ENCODE peak calls at places on chromosomes 1 and 21, in nine cellular contexts. One of them, this sample, is unnamed. For H3K36me3, the result is how much of the 10 kb centered on the place peaks cover.

GRCh38 chr1:91278754-91279153 is 125.9 kb downstream of the HFM1 start:
- DNase-seq in GM06990: no peak
- DNase-seq in right atrium auricular region: no peak
- DNase-seq in heart right ventricle: no peak
- DNase-seq in ovary: no peak
- DNase-seq in body of pancreas: no peak
- DNase-seq in fibroblast of lung: peak
- DNase-seq in pancreas: no peak
- DNase-seq in HCT116: peak
- DNase-seq in this sample: no peak

GRCh38 chr1:173255214-173255813 is 48.2 kb upstream of the TNFSF4 start:
- DNase-seq in HCT116: peak
- DNase-seq in GM06990: peak
- DNase-seq in ovary: no peak
- DNase-seq in right atrium auricular region: no peak
- DNase-seq in body of pancreas: no peak
- DNase-seq in pancreas: no peak
- DNase-seq in heart right ventricle: peak
- DNase-seq in fibroblast of lung: peak
- DNase-seq in this sample: no peak

GRCh38 chr1:59645893-59646292 is 168.9 kb upstream of the HOOK1 start:
- DNase-seq in GM06990: no peak
- DNase-seq in HCT116: no peak
- DNase-seq in heart right ventricle: no peak
- DNase-seq in ovary: no peak
- DNase-seq in fibroblast of lung: peak
- DNase-seq in body of pancreas: no peak
- DNase-seq in pancreas: no peak
- DNase-seq in right atrium auricular region: no peak
- DNase-seq in this sample: no peak

GRCh38 chr1:12745126-12745991 is 641 bp upstream of the CFAP107 start:
- DNase-seq in ovary: no peak
- DNase-seq in heart right ventricle: no peak
- DNase-seq in body of pancreas: no peak
- DNase-seq in fibroblast of lung: no peak
- DNase-seq in HCT116: no peak
- DNase-seq in right atrium auricular region: no peak
- DNase-seq in GM06990: no peak
- DNase-seq in pancreas: no peak
- DNase-seq in this sample: no peak

GRCh38 chr1:111101854-111102642 is 37.8 kb downstream of the DRAM2 start:
- DNase-seq in ovary: no peak
- DNase-seq in body of pancreas: no peak
- DNase-seq in heart right ventricle: no peak
- DNase-seq in fibroblast of lung: no peak
- DNase-seq in pancreas: no peak
- DNase-seq in HCT116: no peak
- DNase-seq in right atrium auricular region: no peak
- DNase-seq in GM06990: no peak
- DNase-seq in this sample: peak

GRCh38 chr1:112363636-112364035 is 32.4 kb upstream of the CTTNBP2NL start:
- DNase-seq in HCT116: no peak
- DNase-seq in pancreas: no peak
- DNase-seq in GM06990: no peak
- DNase-seq in heart right ventricle: no peak
- DNase-seq in fibroblast of lung: no peak
- DNase-seq in body of pancreas: no peak
- DNase-seq in right atrium auricular region: no peak
- DNase-seq in ovary: no peak
- DNase-seq in this sample: no peak

GRCh38 chr1:3541930-3542329 is 69.4 kb downstream of the MEGF6 start:
- DNase-seq in GM06990: no peak
- DNase-seq in HCT116: no peak
- DNase-seq in heart right ventricle: no peak
- DNase-seq in right atrium auricular region: peak
- DNase-seq in ovary: peak
- DNase-seq in pancreas: no peak
- DNase-seq in fibroblast of lung: no peak
- DNase-seq in body of pancreas: no peak
- DNase-seq in this sample: no peak

GRCh38 chr1:197632000-197632399 is 143.3 kb downstream of the DENND1B start:
- DNase-seq in ovary: no peak
- DNase-seq in right atrium auricular region: no peak
- DNase-seq in pancreas: no peak
- DNase-seq in GM06990: no peak
- DNase-seq in fibroblast of lung: no peak
- DNase-seq in heart right ventricle: no peak
- DNase-seq in HCT116: no peak
- DNase-seq in body of pancreas: no peak
- DNase-seq in this sample: no peak

GRCh38 chr1:66271216-66271903 is 262.6 kb upstream of the SGIP1 start:
- DNase-seq in pancreas: peak
- DNase-seq in body of pancreas: peak
- DNase-seq in ovary: peak
- DNase-seq in heart right ventricle: peak
- DNase-seq in fibroblast of lung: peak
- DNase-seq in right atrium auricular region: peak
- DNase-seq in GM06990: no peak
- DNase-seq in HCT116: peak
- DNase-seq in this sample: no peak

GRCh38 chr1:31418626-31419025 is 5.6 kb downstream of the SERINC2 start:
- DNase-seq in right atrium auricular region: no peak
- DNase-seq in fibroblast of lung: no peak
- DNase-seq in ovary: no peak
- DNase-seq in GM06990: no peak
- DNase-seq in body of pancreas: no peak
- DNase-seq in HCT116: no peak
- DNase-seq in heart right ventricle: no peak
- DNase-seq in pancreas: no peak
- DNase-seq in this sample: no peak

GRCh38 chr21:44759628-44760285 is 41.9 kb downstream of the UBE2G2 start:
- DNase-seq in body of pancreas: no peak
- DNase-seq in HCT116: no peak
- DNase-seq in pancreas: no peak
- DNase-seq in ovary: no peak
- DNase-seq in right atrium auricular region: no peak
- DNase-seq in heart right ventricle: no peak
- DNase-seq in GM06990: no peak
- DNase-seq in fibroblast of lung: no peak
- DNase-seq in this sample: no peak

GRCh38 chr1:232328496-232329102 is 301.3 kb downstream of the SIPA1L2 start:
- DNase-seq in ovary: no peak
- DNase-seq in GM06990: no peak
- DNase-seq in body of pancreas: no peak
- DNase-seq in right atrium auricular region: no peak
- DNase-seq in HCT116: no peak
- DNase-seq in fibroblast of lung: peak
- DNase-seq in heart right ventricle: peak
- DNase-seq in pancreas: no peak
- DNase-seq in this sample: no peak

DNA sequence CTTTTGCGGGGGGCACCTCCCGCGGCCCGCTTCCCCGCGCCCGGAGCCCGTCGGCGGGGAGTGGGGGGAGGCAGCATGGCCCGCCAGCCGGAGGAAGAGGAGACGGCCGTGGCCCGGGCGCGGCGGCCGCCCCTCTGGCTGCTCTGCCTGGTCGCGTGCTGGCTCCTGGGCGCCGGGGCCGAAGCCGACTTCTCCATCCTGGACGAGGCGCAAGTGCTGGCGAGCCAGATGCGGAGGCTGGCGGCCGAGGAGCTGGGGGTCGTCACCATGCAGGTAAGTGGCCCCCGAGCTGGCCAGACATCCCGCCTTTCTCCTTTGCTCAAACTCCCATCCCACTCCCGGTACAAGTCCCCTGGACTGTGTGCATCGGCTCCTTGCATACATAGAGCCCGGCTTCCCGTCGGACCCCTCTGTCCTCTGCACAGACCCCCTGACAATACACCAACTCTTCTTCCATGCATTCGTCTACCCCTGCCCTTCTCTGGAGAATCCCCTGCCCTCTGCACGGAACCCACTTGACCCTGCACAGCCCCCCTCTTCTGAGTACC is 815 bp downstream of the CACHD1 start:
- DNase-seq in HCT116: no peak
- DNase-seq in ovary: peak
- DNase-seq in heart right ventricle: peak
- DNase-seq in fibroblast of lung: peak
- DNase-seq in GM06990: peak
- DNase-seq in right atrium auricular region: no peak
- DNase-seq in pancreas: peak
- DNase-seq in body of pancreas: peak
- DNase-seq in this sample: no peak
- H3K4me3 ChIP-seq in HCT116: peak
- H3K4me3 ChIP-seq in ovary: peak
- H3K4me3 ChIP-seq in heart right ventricle: peak
- H3K4me3 ChIP-seq in fibroblast of lung: peak
- H3K4me3 ChIP-seq in GM06990: peak
- H3K4me3 ChIP-seq in right atrium auricular region: peak
- H3K4me3 ChIP-seq in pancreas: peak
- H3K4me3 ChIP-seq in body of pancreas: peak
- H3K4me3 ChIP-seq in this sample: peak

DNA sequence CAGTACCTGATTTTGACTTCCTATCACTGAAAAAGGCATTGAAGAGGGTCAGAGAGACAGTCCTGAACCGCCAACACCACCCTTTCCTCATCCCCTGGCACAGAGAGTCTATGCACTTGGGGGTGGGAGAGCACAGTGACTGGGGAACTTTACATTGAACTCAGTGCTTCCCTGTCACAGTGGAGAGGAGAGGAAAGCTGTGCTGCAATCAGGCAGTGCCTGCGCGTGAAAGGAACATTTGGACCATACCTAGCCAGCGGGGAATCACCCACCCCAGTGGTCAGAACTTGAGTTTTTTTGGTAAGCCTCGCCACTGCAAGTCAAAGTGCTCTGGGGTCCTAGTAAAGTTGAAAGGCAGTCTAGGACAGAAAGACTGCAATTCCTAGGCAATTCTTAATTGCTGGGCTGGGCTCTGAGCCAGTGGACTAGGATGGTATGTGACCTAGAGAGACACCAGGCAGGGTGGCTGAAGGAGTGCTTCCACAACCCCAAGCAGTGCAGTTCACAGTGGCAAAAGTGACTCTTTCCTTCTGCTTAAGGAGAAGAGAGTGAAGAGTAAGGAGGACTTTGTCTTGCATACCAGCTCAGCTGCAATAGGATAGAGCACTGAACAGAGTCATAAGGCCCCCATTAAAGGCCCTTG is 9.4 kb upstream of the HENMT1 start:
- DNase-seq in heart right ventricle: no peak
- DNase-seq in GM06990: no peak
- DNase-seq in right atrium auricular region: no peak
- DNase-seq in body of pancreas: no peak
- DNase-seq in fibroblast of lung: no peak
- DNase-seq in HCT116: no peak
- DNase-seq in ovary: no peak
- DNase-seq in pancreas: no peak
- DNase-seq in this sample: no peak
- TF ChIP-seq CTCF in heart right ventricle: no peak
- TF ChIP-seq CTCF in GM06990: no peak
- TF ChIP-seq CTCF in right atrium auricular region: no peak
- TF ChIP-seq CTCF in body of pancreas: no peak
- TF ChIP-seq CTCF in fibroblast of lung: no peak
- TF ChIP-seq CTCF in HCT116: no peak
- TF ChIP-seq CTCF in ovary: no peak
- TF ChIP-seq CTCF in pancreas: no peak
- TF ChIP-seq CTCF in this sample: no peak

GRCh38 chr1:163063131-163064059 is 5.8 kb upstream of the RGS4 start:
- DNase-seq in pancreas: no peak
- DNase-seq in HCT116: no peak
- DNase-seq in heart right ventricle: no peak
- DNase-seq in fibroblast of lung: no peak
- DNase-seq in GM06990: no peak
- DNase-seq in body of pancreas: no peak
- DNase-seq in right atrium auricular region: no peak
- DNase-seq in ovary: no peak
- DNase-seq in this sample: no peak
- H3K36me3 ChIP-seq in pancreas: under half
- H3K36me3 ChIP-seq in HCT116: under half
- H3K36me3 ChIP-seq in heart right ventricle: under half
- H3K36me3 ChIP-seq in fibroblast of lung: under half
- H3K36me3 ChIP-seq in GM06990: under half
- H3K36me3 ChIP-seq in body of pancreas: under half
- H3K36me3 ChIP-seq in right atrium auricular region: under half
- H3K36me3 ChIP-seq in ovary: under half
- H3K36me3 ChIP-seq in this sample: under half

GRCh38 chr1:189790335-189790734 is 687.3 kb downstream of the BRINP3 start:
- DNase-seq in pancreas: no peak
- DNase-seq in GM06990: no peak
- DNase-seq in heart right ventricle: no peak
- DNase-seq in right atrium auricular region: no peak
- DNase-seq in body of pancreas: no peak
- DNase-seq in fibroblast of lung: no peak
- DNase-seq in HCT116: no peak
- DNase-seq in ovary: no peak
- DNase-seq in this sample: no peak
- H3K4me3 ChIP-seq in pancreas: no peak
- H3K4me3 ChIP-seq in GM06990: no peak
- H3K4me3 ChIP-seq in heart right ventricle: no peak
- H3K4me3 ChIP-seq in right atrium auricular region: no peak
- H3K4me3 ChIP-seq in body of pancreas: no peak
- H3K4me3 ChIP-seq in fibroblast of lung: no peak
- H3K4me3 ChIP-seq in HCT116: no peak
- H3K4me3 ChIP-seq in ovary: no peak
- H3K4me3 ChIP-seq in this sample: no peak

DNA sequence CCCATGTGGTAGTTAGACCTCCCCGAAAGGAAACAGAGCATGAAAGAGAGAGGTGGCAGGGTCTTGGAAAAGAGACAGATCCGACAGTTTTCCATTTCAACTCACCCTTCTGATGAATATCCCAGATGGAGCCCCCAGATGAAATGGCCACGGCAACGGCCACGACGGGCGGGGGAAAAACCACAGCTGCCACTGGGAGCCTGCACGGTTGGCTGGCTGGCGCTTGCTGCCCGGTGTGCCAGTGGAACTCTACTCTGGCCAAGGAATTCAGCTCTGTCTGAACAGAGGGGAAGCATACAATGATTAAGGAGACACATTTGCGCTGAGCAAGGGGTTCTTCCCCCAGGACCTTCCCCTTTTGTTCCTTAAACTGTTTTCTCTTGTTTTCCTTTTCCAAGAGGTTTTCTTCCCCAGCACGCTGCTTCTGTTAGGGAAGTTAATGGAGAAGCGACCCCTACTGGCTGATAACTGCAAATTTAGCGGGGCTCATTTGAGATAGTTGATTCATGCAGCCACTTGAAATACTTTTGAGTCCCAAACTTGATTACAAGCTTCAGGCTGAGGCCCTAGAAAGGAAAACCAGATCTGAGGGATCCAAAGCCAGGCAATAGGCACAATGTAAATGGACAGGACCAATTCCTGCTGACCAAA is 1122.5 kb downstream of the NCAM2 start:
- DNase-seq in fibroblast of lung: no peak
- DNase-seq in GM06990: no peak
- DNase-seq in right atrium auricular region: no peak
- DNase-seq in HCT116: no peak
- DNase-seq in ovary: no peak
- DNase-seq in pancreas: no peak
- DNase-seq in heart right ventricle: no peak
- DNase-seq in body of pancreas: no peak
- DNase-seq in this sample: no peak
- TF ChIP-seq CTCF in fibroblast of lung: no peak
- TF ChIP-seq CTCF in GM06990: no peak
- TF ChIP-seq CTCF in right atrium auricular region: no peak
- TF ChIP-seq CTCF in HCT116: no peak
- TF ChIP-seq CTCF in ovary: no peak
- TF ChIP-seq CTCF in pancreas: no peak
- TF ChIP-seq CTCF in heart right ventricle: no peak
- TF ChIP-seq CTCF in body of pancreas: no peak
- TF ChIP-seq CTCF in this sample: no peak

This sample was measured in Peyer's patch.